ENCODE peak calls at places on chromosomes 3 and 15, in six cellular contexts. One of them, this sample, is unnamed.

GRCh38 chr3:178856804-178857203 is 214.8 kb downstream of the ZMAT3 start:
- DNase-seq in uterus: no peak
- DNase-seq in MM.1S: no peak
- DNase-seq in thyroid gland: no peak
- DNase-seq in mucosa of descending colon: no peak
- DNase-seq in tibial artery: no peak
- DNase-seq in this sample: no peak

GRCh38 chr15:37101634-37102314 is 1.4 kb upstream of the MEIS2 start:
- DNase-seq in uterus: peak
- DNase-seq in MM.1S: peak
- DNase-seq in thyroid gland: peak
- DNase-seq in mucosa of descending colon: peak
- DNase-seq in tibial artery: peak
- DNase-seq in this sample: peak

GRCh38 chr3:68479779-68480178 is 452.6 kb downstream of the TAFA4 start:
- DNase-seq in uterus: no peak
- DNase-seq in MM.1S: no peak
- DNase-seq in thyroid gland: no peak
- DNase-seq in mucosa of descending colon: no peak
- DNase-seq in tibial artery: no peak
- DNase-seq in this sample: no peak

GRCh38 chr15:60035344-60035743 is 31.2 kb downstream of the FOXB1 start:
- DNase-seq in uterus: no peak
- DNase-seq in MM.1S: no peak
- DNase-seq in thyroid gland: no peak
- DNase-seq in mucosa of descending colon: no peak
- DNase-seq in tibial artery: no peak
- DNase-seq in this sample: no peak

GRCh38 chr3:13325092-13325491 is 95.0 kb downstream of the NUP210 start:
- DNase-seq in uterus: no peak
- DNase-seq in MM.1S: no peak
- DNase-seq in thyroid gland: no peak
- DNase-seq in mucosa of descending colon: peak
- DNase-seq in tibial artery: no peak
- DNase-seq in this sample: no peak

GRCh38 chr15:92970656-92971055 is 70.5 kb downstream of the CHD2 start:
- DNase-seq in uterus: no peak
- DNase-seq in MM.1S: no peak
- DNase-seq in thyroid gland: no peak
- DNase-seq in mucosa of descending colon: no peak
- DNase-seq in tibial artery: no peak
- DNase-seq in this sample: no peak

GRCh38 chr3:71510485-71510884 is 73.0 kb downstream of the FOXP1 start:
- DNase-seq in uterus: no peak
- DNase-seq in MM.1S: peak
- DNase-seq in thyroid gland: no peak
- DNase-seq in mucosa of descending colon: no peak
- DNase-seq in tibial artery: no peak
- DNase-seq in this sample: no peak

GRCh38 chr3:120450914-120451669 is at the start of gene FSTL1:
- DNase-seq in uterus: peak
- DNase-seq in MM.1S: no peak
- DNase-seq in thyroid gland: peak
- DNase-seq in mucosa of descending colon: peak
- DNase-seq in tibial artery: peak
- DNase-seq in this sample: no peak

GRCh38 chr3:42476225-42477160 is 25.9 kb upstream of the VIPR1 start:
- DNase-seq in uterus: no peak
- DNase-seq in MM.1S: no peak
- DNase-seq in thyroid gland: peak
- DNase-seq in mucosa of descending colon: peak
- DNase-seq in tibial artery: peak
- DNase-seq in this sample: no peak

GRCh38 chr15:77981281-77982126 is 96.0 kb downstream of the TBC1D2B start:
- DNase-seq in uterus: no peak
- DNase-seq in MM.1S: no peak
- DNase-seq in thyroid gland: no peak
- DNase-seq in mucosa of descending colon: no peak
- DNase-seq in tibial artery: no peak
- DNase-seq in this sample: no peak

GRCh38 chr15:69451951-69452701 is 492 bp upstream of the RPLP1 start:
- DNase-seq in uterus: peak
- DNase-seq in MM.1S: peak
- DNase-seq in thyroid gland: no peak
- DNase-seq in mucosa of descending colon: peak
- DNase-seq in tibial artery: no peak
- DNase-seq in this sample: no peak

GRCh38 chr3:125374501-125374995 is 577 bp downstream of the ZNF148 start:
- DNase-seq in uterus: no peak
- DNase-seq in MM.1S: peak
- DNase-seq in thyroid gland: peak
- DNase-seq in mucosa of descending colon: peak
- DNase-seq in tibial artery: peak
- DNase-seq in this sample: no peak

GRCh38 chr3:191997093-191997492 is 536.1 kb downstream of the PYDC2 start:
- DNase-seq in uterus: no peak
- DNase-seq in MM.1S: no peak
- DNase-seq in thyroid gland: no peak
- DNase-seq in mucosa of descending colon: no peak
- DNase-seq in tibial artery: no peak
- DNase-seq in this sample: no peak

GRCh38 chr3:111715911-111716523 is 120.9 kb upstream of the ZBED2 start:
- DNase-seq in uterus: no peak
- DNase-seq in MM.1S: peak
- DNase-seq in thyroid gland: peak
- DNase-seq in mucosa of descending colon: peak
- DNase-seq in tibial artery: peak
- DNase-seq in this sample: no peak

GRCh38 chr3:170346481-170347125 is 10.9 kb upstream of the SKIL start:
- DNase-seq in uterus: no peak
- DNase-seq in MM.1S: no peak
- DNase-seq in thyroid gland: no peak
- DNase-seq in mucosa of descending colon: no peak
- DNase-seq in tibial artery: no peak
- DNase-seq in this sample: no peak

GRCh38 chr3:36813320-36813719 is 49.0 kb upstream of the DCLK3 start:
- DNase-seq in uterus: no peak
- DNase-seq in MM.1S: no peak
- DNase-seq in thyroid gland: no peak
- DNase-seq in mucosa of descending colon: no peak
- DNase-seq in tibial artery: no peak
- DNase-seq in this sample: no peak

GRCh38 chr15:65099336-65099735 is 15.7 kb downstream of the UBAP1L start:
- DNase-seq in uterus: no peak
- DNase-seq in MM.1S: no peak
- DNase-seq in thyroid gland: no peak
- DNase-seq in mucosa of descending colon: no peak
- DNase-seq in tibial artery: no peak
- DNase-seq in this sample: no peak

GRCh38 chr3:41448396-41448795 is 249.1 kb downstream of the CTNNB1 start:
- DNase-seq in uterus: no peak
- DNase-seq in MM.1S: no peak
- DNase-seq in thyroid gland: no peak
- DNase-seq in mucosa of descending colon: no peak
- DNase-seq in tibial artery: no peak
- DNase-seq in this sample: no peak
- TF ChIP-seq CTCF in uterus: no peak
- TF ChIP-seq CTCF in MM.1S: no peak
- TF ChIP-seq CTCF in thyroid gland: no peak
- TF ChIP-seq CTCF in mucosa of descending colon: no peak
- TF ChIP-seq CTCF in tibial artery: no peak
- TF ChIP-seq CTCF in this sample: peak

GRCh38 chr3:97975466-97975865 is 3.2 kb upstream of the RIOX2 start:
- DNase-seq in uterus: no peak
- DNase-seq in MM.1S: no peak
- DNase-seq in thyroid gland: no peak
- DNase-seq in mucosa of descending colon: no peak
- DNase-seq in tibial artery: no peak
- DNase-seq in this sample: no peak

GRCh38 chr3:97974996-97975395 is 2.8 kb upstream of the RIOX2 start:
- DNase-seq in uterus: no peak
- DNase-seq in MM.1S: peak
- DNase-seq in thyroid gland: no peak
- DNase-seq in mucosa of descending colon: no peak
- DNase-seq in tibial artery: no peak
- DNase-seq in this sample: no peak

GRCh38 chr3:97970929-97971460 is 1.2 kb downstream of the RIOX2 start:
- DNase-seq in uterus: no peak
- DNase-seq in MM.1S: no peak
- DNase-seq in thyroid gland: no peak
- DNase-seq in mucosa of descending colon: no peak
- DNase-seq in tibial artery: no peak
- DNase-seq in this sample: no peak

GRCh38 chr3:97971679-97972567 is at the start of gene RIOX2:
- DNase-seq in uterus: peak
- DNase-seq in MM.1S: peak
- DNase-seq in thyroid gland: peak
- DNase-seq in mucosa of descending colon: peak
- DNase-seq in tibial artery: peak
- DNase-seq in this sample: peak

GRCh38 chr3:97972976-97973375 is 745 bp upstream of the RIOX2 start:
- DNase-seq in uterus: no peak
- DNase-seq in MM.1S: no peak
- DNase-seq in thyroid gland: no peak
- DNase-seq in mucosa of descending colon: no peak
- DNase-seq in tibial artery: no peak
- DNase-seq in this sample: no peak
- H3K4me3 ChIP-seq in uterus: peak
- H3K4me3 ChIP-seq in MM.1S: peak
- H3K4me3 ChIP-seq in thyroid gland: no peak
- H3K4me3 ChIP-seq in mucosa of descending colon: no peak
- H3K4me3 ChIP-seq in tibial artery: peak
- H3K4me3 ChIP-seq in this sample: peak

GRCh38 chr3:99013077-99013476 is 111.6 kb upstream of the DCBLD2 start:
- DNase-seq in uterus: no peak
- DNase-seq in MM.1S: no peak
- DNase-seq in thyroid gland: no peak
- DNase-seq in mucosa of descending colon: no peak
- DNase-seq in tibial artery: no peak
- DNase-seq in this sample: no peak
- TF ChIP-seq CTCF in uterus: no peak
- TF ChIP-seq CTCF in MM.1S: no peak
- TF ChIP-seq CTCF in thyroid gland: no peak
- TF ChIP-seq CTCF in mucosa of descending colon: no peak
- TF ChIP-seq CTCF in tibial artery: no peak
- TF ChIP-seq CTCF in this sample: no peak

DNA sequence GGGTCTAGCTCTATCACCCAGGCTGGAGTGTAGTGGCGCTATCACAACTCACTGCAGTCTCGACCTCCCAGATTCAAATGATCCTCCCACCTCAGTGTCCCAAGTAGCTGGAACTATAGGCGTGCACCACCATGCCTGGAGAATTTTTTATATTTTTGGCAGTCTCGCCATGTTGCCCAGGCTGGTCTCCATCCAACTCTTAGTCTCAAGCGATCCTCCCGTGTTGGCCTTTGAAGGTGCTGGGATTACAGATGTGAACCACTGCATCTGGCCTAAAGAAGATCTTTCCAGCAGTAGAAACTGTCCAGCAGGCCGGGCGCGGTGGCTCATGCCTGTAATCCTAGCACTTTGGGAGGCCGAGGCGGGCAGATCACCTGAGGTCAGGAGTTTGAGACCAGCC is 55.2 kb upstream of the NR2C2 start:
- DNase-seq in uterus: no peak
- DNase-seq in MM.1S: no peak
- DNase-seq in thyroid gland: no peak
- DNase-seq in mucosa of descending colon: no peak
- DNase-seq in tibial artery: no peak
- DNase-seq in this sample: no peak
- H3K4me3 ChIP-seq in uterus: no peak
- H3K4me3 ChIP-seq in MM.1S: no peak
- H3K4me3 ChIP-seq in thyroid gland: no peak
- H3K4me3 ChIP-seq in mucosa of descending colon: no peak
- H3K4me3 ChIP-seq in tibial artery: no peak
- H3K4me3 ChIP-seq in this sample: no peak

DNA sequence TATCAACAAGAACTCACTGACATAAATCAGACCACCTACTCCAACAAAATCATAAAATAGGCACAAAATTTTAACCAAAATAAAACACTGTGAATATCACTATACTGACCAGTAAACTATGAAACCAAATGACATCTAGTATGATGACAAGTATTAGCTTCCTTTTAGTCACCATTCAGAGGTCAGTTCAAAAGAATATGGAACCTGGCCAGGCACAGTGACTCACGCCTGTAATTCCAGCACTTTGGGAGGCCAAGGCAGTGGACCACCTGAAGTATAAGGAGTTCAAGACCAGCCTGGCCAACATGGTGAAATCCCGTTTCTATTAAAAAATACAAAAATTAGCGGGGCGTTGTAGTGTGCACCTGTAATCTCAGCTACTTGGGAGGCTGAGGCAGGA is 65.8 kb downstream of the SMARCC1 start:
- DNase-seq in uterus: no peak
- DNase-seq in MM.1S: no peak
- DNase-seq in thyroid gland: no peak
- DNase-seq in mucosa of descending colon: no peak
- DNase-seq in tibial artery: no peak
- DNase-seq in this sample: no peak
- TF ChIP-seq CTCF in uterus: no peak
- TF ChIP-seq CTCF in MM.1S: no peak
- TF ChIP-seq CTCF in thyroid gland: no peak
- TF ChIP-seq CTCF in mucosa of descending colon: no peak
- TF ChIP-seq CTCF in tibial artery: no peak
- TF ChIP-seq CTCF in this sample: no peak

DNA sequence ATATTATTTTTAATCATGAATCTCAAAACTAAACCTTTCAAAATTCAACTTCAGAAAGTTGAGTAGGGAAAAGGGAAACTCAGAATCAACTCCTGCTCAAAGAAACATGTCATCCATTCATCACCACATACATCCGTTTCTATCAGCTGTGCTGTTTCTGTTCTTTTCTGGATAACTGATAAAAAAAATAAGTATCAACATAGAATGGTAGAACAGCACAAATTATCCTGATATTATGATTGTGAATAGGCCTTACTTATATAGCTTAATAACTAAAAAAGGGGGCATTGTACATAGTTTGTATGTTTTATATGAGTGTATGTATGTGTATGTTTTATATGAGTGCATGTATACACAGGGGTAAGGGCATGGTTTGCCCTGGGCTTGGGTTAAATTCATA is 3.1 kb downstream of the TM4SF1 start:
- DNase-seq in uterus: no peak
- DNase-seq in MM.1S: no peak
- DNase-seq in thyroid gland: no peak
- DNase-seq in mucosa of descending colon: no peak
- DNase-seq in tibial artery: no peak
- DNase-seq in this sample: no peak
- H3K4me3 ChIP-seq in uterus: no peak
- H3K4me3 ChIP-seq in MM.1S: no peak
- H3K4me3 ChIP-seq in thyroid gland: no peak
- H3K4me3 ChIP-seq in mucosa of descending colon: no peak
- H3K4me3 ChIP-seq in tibial artery: no peak
- H3K4me3 ChIP-seq in this sample: no peak

This sample was measured in GM06990.